ENCODE peak calls at places on chromosomes 5 and 9, in ten cellular contexts. P is adrenal gland, N is prostate gland, Q is stomach, Y is IMR-90, J is tibial nerve, C is H54, W is uterus, O is H1, T is transverse colon. M is an unnamed sample.

GRCh38 chr9:16192403-16193017 is 639.7 kb downstream of the CCDC171 start:
- DNase-seq in O (no peak), J (no peak), P (no peak), Y (peak; percentile 65), W (no peak), N (no peak), C (no peak), Q (no peak), T (no peak), M (no peak)

GRCh38 chr5:159877894-159878448 is 38.3 kb upstream of the ADRA1B start:
- DNase-seq in Q (peak; percentile 72), C (no peak), Y (no peak), N (peak; percentile 26), W (peak; percentile 88), T (peak; percentile 18), P (peak; percentile 22), O (no peak), J (no peak), M (peak; percentile 74)

GRCh38 chr5:150801117-150801927 is 22.8 kb downstream of the SMIM3 start:
- DNase-seq in P (no peak), W (no peak), O (no peak), Y (peak; percentile 77), T (peak; percentile 21), N (peak; percentile 41), J (peak; percentile 25), C (no peak), Q (no peak), M (peak; percentile 51)

GRCh38 chr9:92654481-92655301 is 15.2 kb downstream of the IPPK start:
- DNase-seq in J (no peak), T (no peak), O (no peak), N (peak; percentile 69), P (no peak), Q (no peak), W (no peak), Y (no peak), C (no peak), M (no peak)

GRCh38 chr5:157911568-157911967 is 52.6 kb upstream of the CLINT1 start:
- DNase-seq in T (no peak), Y (no peak), O (no peak), Q (no peak), J (no peak), C (no peak), N (no peak), P (no peak), W (no peak), M (no peak)

GRCh38 chr5:174796711-174797192 is 72.4 kb downstream of the MSX2 start:
- DNase-seq in W (no peak), T (no peak), P (no peak), Y (no peak), O (no peak), Q (no peak), J (no peak), C (no peak), N (no peak), M (no peak)

GRCh38 chr9:126419475-126419874 is 92.8 kb downstream of the MVB12B start:
- DNase-seq in T (no peak), O (no peak), P (peak; percentile 71), Q (no peak), Y (no peak), J (no peak), W (no peak), C (no peak), N (no peak), M (no peak)

GRCh38 chr5:173786296-173787187 is 101.6 kb upstream of the CPEB4 start:
- DNase-seq in W (no peak), Q (no peak), Y (no peak), O (no peak), P (no peak), C (no peak), J (no peak), T (no peak), N (no peak), M (no peak)

GRCh38 chr9:137034039-137034708 is 2.3 kb upstream of the FUT7 start:
- DNase-seq in Y (no peak), O (no peak), W (no peak), Q (peak; percentile 48), J (no peak), T (peak; percentile 73), N (no peak), P (peak; percentile 40), C (peak; percentile 86), M (no peak)

GRCh38 chr9:137035937-137036336 is 4.0 kb upstream of the FUT7 start:
- DNase-seq in T (no peak), Q (no peak), W (no peak), N (no peak), Y (no peak), O (no peak), C (no peak), P (no peak), J (no peak), M (no peak)

GRCh38 chr9:137035507-137035834 is 3.6 kb upstream of the FUT7 start:
- DNase-seq in P (no peak), T (no peak), C (no peak), W (no peak), Y (no peak), N (no peak), O (no peak), J (no peak), Q (no peak), M (no peak)

GRCh38 chr9:137032893-137033292 is 1.0 kb upstream of the FUT7 start:
- DNase-seq in P (peak; percentile 59), C (no peak), J (no peak), O (no peak), T (no peak), Q (no peak), N (no peak), W (no peak), Y (no peak), M (peak; percentile 48)

GRCh38 chr9:137034709-137035506 is 3.0 kb upstream of the FUT7 start:
- DNase-seq in T (peak; percentile 85), O (peak; percentile 73), W (peak; percentile 78), Q (peak; percentile 82), C (peak; percentile 100), P (peak; percentile 83), Y (peak; percentile 77), J (peak; percentile 67), N (peak; percentile 68), M (peak; percentile 83)
- TF ChIP-seq POLR2A in T (no peak), O (no peak), W (no peak), Q (no peak), C (no peak), P (no peak), Y (no peak), J (no peak), N (no peak), M (no peak)

GRCh38 chr5:68253612-68254341 is 38.2 kb downstream of the PIK3R1 start:
- DNase-seq in J (no peak), Q (no peak), O (no peak), W (no peak), N (no peak), C (no peak), P (no peak), Y (no peak), T (no peak), M (no peak)

GRCh38 chr5:68250662-68251298 is 35.2 kb downstream of the PIK3R1 start:
- DNase-seq in C (no peak), J (no peak), W (no peak), T (no peak), P (no peak), O (no peak), N (no peak), Y (no peak), Q (no peak), M (no peak)

GRCh38 chr5:68251386-68251785 is 35.8 kb downstream of the PIK3R1 start:
- DNase-seq in P (no peak), N (no peak), O (no peak), Q (no peak), Y (peak; percentile 31), J (no peak), C (no peak), W (no peak), T (no peak), M (no peak)

GRCh38 chr5:68252678-68253520 is 37.3 kb downstream of the PIK3R1 start:
- DNase-seq in N (peak; percentile 42), T (peak; percentile 60), C (peak; percentile 11), Y (peak; percentile 78), W (no peak), J (peak; percentile 60), O (peak; percentile 27), Q (peak; percentile 53), P (peak; percentile 75), M (peak; percentile 80)

DNA sequence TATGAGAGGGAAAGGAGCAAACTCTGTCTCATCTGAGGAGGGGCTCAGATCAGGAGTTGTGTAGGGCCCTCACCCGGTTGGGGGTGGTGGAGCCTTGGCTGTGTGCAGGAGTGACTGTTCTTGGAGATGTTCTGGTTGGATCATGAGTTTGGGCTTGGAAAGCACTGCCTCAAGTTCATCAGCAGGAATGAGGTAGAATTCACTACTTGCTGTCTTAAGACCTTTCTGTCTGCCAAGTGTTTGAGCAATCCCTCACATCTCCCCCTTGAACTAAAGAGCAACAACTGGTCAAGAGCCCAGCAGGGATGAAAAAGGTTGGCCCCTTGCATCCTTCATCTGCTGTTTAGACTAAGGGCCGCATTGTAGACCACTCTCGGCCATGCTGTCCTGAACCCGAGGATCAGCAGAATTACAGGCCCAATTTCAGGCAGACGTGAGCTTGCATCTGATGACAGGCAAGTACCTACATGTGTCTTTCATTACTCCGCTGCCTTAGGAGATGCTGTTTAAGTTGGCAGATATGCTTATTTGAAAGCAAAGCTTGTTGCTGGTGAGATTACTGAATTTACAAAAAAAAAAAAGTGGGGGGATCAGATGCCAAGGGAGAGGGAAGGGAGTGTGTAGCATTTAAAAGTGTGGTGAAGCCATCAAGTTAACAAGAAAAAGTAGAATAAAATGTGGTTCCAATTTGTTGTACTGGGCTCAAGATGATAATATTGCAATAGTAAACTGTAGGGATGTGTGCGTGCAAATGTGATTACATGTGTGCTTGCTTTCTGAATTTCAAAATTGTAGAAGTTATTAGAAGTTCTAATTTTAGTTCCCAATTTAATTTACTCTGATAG is 36.5 kb downstream of the PIK3R1 start:
- DNase-seq in T (peak; percentile 26), Q (no peak), Y (peak; percentile 50), J (peak; percentile 75), O (no peak), N (peak; percentile 24), C (no peak), W (peak; percentile 74), P (no peak), M (peak; percentile 61)
- TF ChIP-seq POLR2A in T (no peak), Q (no peak), Y (no peak), J (no peak), O (no peak), N (no peak), C (no peak), W (no peak), P (no peak), M (no peak)

GRCh38 chr9:95507456-95508241 is 9.1 kb downstream of the PTCH1 start:
- DNase-seq in Y (peak; percentile 73), Q (peak; percentile 47), J (no peak), N (peak; percentile 69), P (peak; percentile 54), T (peak; percentile 71), C (peak; percentile 79), W (peak; percentile 48), O (no peak), M (peak; percentile 60)

GRCh38 chr9:95505676-95506437 is 10.9 kb downstream of the PTCH1 start:
- DNase-seq in N (peak; percentile 56), P (no peak), O (no peak), J (peak; percentile 54), Y (peak; percentile 63), C (peak; percentile 90), W (peak; percentile 71), Q (peak; percentile 59), T (peak; percentile 61), M (peak; percentile 78)

GRCh38 chr9:95508242-95508967 is 8.4 kb downstream of the PTCH1 start:
- DNase-seq in Y (no peak), Q (no peak), N (no peak), P (no peak), T (no peak), W (no peak), O (no peak), C (no peak), J (no peak), M (no peak)

GRCh38 chr9:95506438-95506691 is 10.4 kb downstream of the PTCH1 start:
- DNase-seq in J (no peak), C (peak; percentile 80), W (peak; percentile 51), Y (peak; percentile 47), O (no peak), N (no peak), P (peak; percentile 45), Q (no peak), T (peak; percentile 48), M (peak; percentile 44)

DNA sequence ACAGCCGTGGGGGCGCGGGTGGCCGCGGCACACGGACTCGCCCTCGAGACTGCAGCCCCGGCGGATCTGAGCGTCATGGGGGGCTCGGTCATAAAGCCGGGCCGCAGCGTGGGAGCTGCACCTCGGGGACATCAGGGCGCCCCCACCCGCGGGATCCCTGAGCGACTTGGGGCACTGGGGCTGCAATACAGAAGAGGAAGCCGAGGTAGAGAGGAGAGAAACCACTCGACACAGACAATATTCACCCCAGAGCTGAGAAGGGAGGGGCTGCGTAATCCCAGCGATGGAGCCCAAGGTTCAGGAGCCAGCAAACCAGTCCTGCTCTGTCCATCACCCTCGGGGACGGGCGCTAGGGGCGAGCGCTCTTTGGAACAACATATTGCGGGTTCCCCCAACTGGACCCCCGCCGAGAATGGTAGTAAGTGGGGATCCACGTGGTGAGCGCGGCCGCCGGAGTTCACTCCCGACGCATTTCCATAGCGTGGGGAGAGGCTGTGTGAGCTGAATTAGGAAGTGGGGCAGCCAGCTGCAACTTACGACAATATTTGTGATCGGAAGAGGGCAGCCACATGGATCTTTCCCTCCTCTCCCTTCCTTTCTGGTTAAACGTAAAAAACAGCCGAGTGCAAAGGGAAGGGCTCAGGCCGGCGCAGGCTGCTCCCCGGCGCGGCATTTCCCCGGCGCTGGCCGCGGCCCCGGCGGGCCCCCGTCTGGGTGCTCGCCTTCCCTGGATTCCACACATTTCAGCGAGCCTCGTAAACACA is 9.9 kb downstream of the PTCH1 start:
- DNase-seq in N (no peak), O (no peak), Q (peak; percentile 54), J (no peak), Y (peak; percentile 58), C (peak; percentile 78), T (peak; percentile 62), P (no peak), W (peak; percentile 51), M (peak; percentile 54)
- TF ChIP-seq POLR2A in N (peak; percentile 72), O (no peak), Q (no peak), J (peak; percentile 37), Y (no peak), C (peak; percentile 25), T (peak; percentile 48), P (peak; percentile 46), W (peak; percentile 24), M (no peak)

GRCh38 chr5:73615947-73616346 is 10.0 kb upstream of the ARHGEF28 start:
- DNase-seq in J (no peak), T (no peak), N (no peak), C (no peak), Q (no peak), O (no peak), Y (no peak), P (no peak), W (no peak), M (no peak)
- TF ChIP-seq POLR2A in J (no peak), T (no peak), N (no peak), C (no peak), Q (no peak), O (no peak), Y (no peak), P (no peak), W (no peak), M (no peak)

M was measured in testis.